ENCODE peak calls at places on chromosome 5, in ten cellular contexts. B is cardiac fibroblast, V is cardiac muscle cell, T is upper lobe of right lung, X is IMR-90, I is colonic mucosa, S is GM23248, O is AG04450, F is AG09309, G is lower lobe of right lung. P is an unnamed sample.

GRCh38 chr5:62333250-62333800 is 27.3 kb downstream of the KIF2A start:
- DNase-seq in V (no peak), X (no peak), F (no peak), B (no peak), I (no peak), O (no peak), S (no peak), T (no peak), G (no peak), P (no peak)

GRCh38 chr5:14665110-14665822 is 748 bp downstream of the OTULIN start:
- DNase-seq in X (no peak), F (no peak), O (no peak), G (peak), V (peak), I (peak), B (no peak), T (peak), S (peak), P (peak)

GRCh38 chr5:38827525-38827924 is 18.3 kb upstream of the OSMR start:
- DNase-seq in X (peak), V (no peak), G (no peak), S (peak), O (no peak), T (no peak), B (peak), I (no peak), F (no peak), P (peak)

GRCh38 chr5:38167562-38167996 is 90.8 kb upstream of the EGFLAM start:
- DNase-seq in F (no peak), I (no peak), T (no peak), V (peak), S (no peak), G (no peak), O (no peak), B (no peak), X (no peak), P (no peak)

GRCh38 chr5:113663879-113664278 is 150.4 kb downstream of the YTHDC2 start:
- DNase-seq in I (peak), S (peak), X (peak), F (no peak), O (peak), G (peak), V (peak), B (peak), T (no peak), P (peak)

GRCh38 chr5:146427619-146427997 is 19.5 kb upstream of the TCERG1 start:
- DNase-seq in I (no peak), T (no peak), O (no peak), V (no peak), X (no peak), G (no peak), B (no peak), S (no peak), F (no peak), P (no peak)

GRCh38 chr5:98483301-98483700 is 290.2 kb upstream of the RGMB start:
- DNase-seq in S (peak), I (no peak), O (peak), F (peak), T (no peak), B (peak), G (no peak), X (peak), V (no peak), P (peak)

GRCh38 chr5:15850536-15850935 is 329.1 kb downstream of the MARCHF11 start:
- DNase-seq in B (no peak), X (no peak), O (no peak), G (no peak), S (no peak), V (no peak), T (no peak), F (no peak), I (no peak), P (no peak)

GRCh38 chr5:82352146-82352791 is 74.1 kb upstream of the RPS23 start:
- DNase-seq in G (no peak), X (peak), V (no peak), F (no peak), B (peak), O (no peak), T (no peak), I (no peak), S (peak), P (peak)

GRCh38 chr5:119930490-119930889 is 301.1 kb downstream of the FAM170A start:
- DNase-seq in V (no peak), T (no peak), F (no peak), I (no peak), B (no peak), X (no peak), G (peak), O (no peak), S (no peak), P (no peak)

GRCh38 chr5:124494540-124495116 is 251.8 kb downstream of the ZNF608 start:
- DNase-seq in V (no peak), S (no peak), I (no peak), O (no peak), B (no peak), T (no peak), F (no peak), G (no peak), X (peak), P (no peak)

GRCh38 chr5:151023047-151023615 is 2.7 kb downstream of the GPX3 start:
- DNase-seq in T (no peak), S (peak), B (peak), O (no peak), F (no peak), X (peak), V (no peak), I (peak), G (peak), P (peak)

GRCh38 chr5:171137768-171138540 is 171.1 kb upstream of the TLX3 start:
- DNase-seq in V (no peak), B (peak), S (peak), T (no peak), F (peak), O (peak), X (peak), I (no peak), G (no peak), P (peak)

GRCh38 chr5:14326035-14326909 is 183.1 kb downstream of the TRIO start:
- DNase-seq in I (no peak), G (no peak), F (no peak), S (no peak), T (no peak), B (peak), O (no peak), V (peak), X (no peak), P (no peak)

GRCh38 chr5:179452356-179453230 is 97.8 kb upstream of the RUFY1 start:
- DNase-seq in O (no peak), G (no peak), V (no peak), X (no peak), S (no peak), I (no peak), B (no peak), F (no peak), T (peak), P (no peak)

GRCh38 chr5:95237324-95237723 is 47.6 kb downstream of the MCTP1 start:
- DNase-seq in O (no peak), T (no peak), X (no peak), I (no peak), G (no peak), B (no peak), F (no peak), S (no peak), V (no peak), P (no peak)

GRCh38 chr5:31122998-31123950 is 70.2 kb upstream of the CDH6 start:
- DNase-seq in G (no peak), O (peak), V (no peak), F (no peak), X (peak), T (no peak), I (no peak), B (no peak), S (peak), P (no peak)

GRCh38 chr5:165805756-165806155 is 2300.3 kb downstream of the MAT2B start:
- DNase-seq in X (no peak), V (peak), I (no peak), S (no peak), O (no peak), T (no peak), G (no peak), B (no peak), F (no peak), P (no peak)

GRCh38 chr5:159855476-159856157 is 60.7 kb upstream of the ADRA1B start:
- DNase-seq in O (no peak), S (peak), I (no peak), T (no peak), X (peak), V (no peak), F (no peak), B (no peak), G (no peak), P (peak)

GRCh38 chr5:38719916-38720315 is 125.9 kb upstream of the OSMR start:
- DNase-seq in G (no peak), O (peak), S (peak), F (peak), V (no peak), B (peak), X (peak), I (no peak), T (no peak), P (peak)

GRCh38 chr5:85990998-85991397 is 626.7 kb upstream of the COX7C start:
- DNase-seq in V (no peak), O (no peak), B (no peak), I (no peak), G (no peak), F (no peak), S (no peak), X (no peak), T (no peak), P (no peak)

GRCh38 chr5:120062515-120062917 is 401.6 kb upstream of the PRR16 start:
- DNase-seq in T (no peak), V (no peak), X (peak), S (peak), B (peak), O (no peak), F (peak), G (no peak), I (no peak), P (peak)

GRCh38 chr5:53782620-53783019 is 222.2 kb downstream of the NDUFS4 start:
- DNase-seq in O (no peak), V (no peak), F (no peak), G (no peak), S (no peak), T (no peak), B (no peak), I (no peak), X (peak), P (no peak)

GRCh38 chr5:68187268-68188055 is 28.1 kb upstream of the PIK3R1 start:
- DNase-seq in B (peak), X (peak), T (peak), O (no peak), V (peak), F (no peak), S (no peak), I (peak), G (no peak), P (no peak)

GRCh38 chr5:150640311-150641005 is at the start of gene SYNPO:
- DNase-seq in V (no peak), S (peak), I (peak), O (peak), T (peak), B (peak), F (peak), X (peak), G (no peak), P (peak)

GRCh38 chr5:88732862-88733261 is 150.1 kb downstream of the MEF2C start:
- DNase-seq in O (no peak), X (no peak), G (no peak), B (no peak), V (no peak), I (no peak), S (no peak), F (no peak), T (no peak), P (no peak)

DNA sequence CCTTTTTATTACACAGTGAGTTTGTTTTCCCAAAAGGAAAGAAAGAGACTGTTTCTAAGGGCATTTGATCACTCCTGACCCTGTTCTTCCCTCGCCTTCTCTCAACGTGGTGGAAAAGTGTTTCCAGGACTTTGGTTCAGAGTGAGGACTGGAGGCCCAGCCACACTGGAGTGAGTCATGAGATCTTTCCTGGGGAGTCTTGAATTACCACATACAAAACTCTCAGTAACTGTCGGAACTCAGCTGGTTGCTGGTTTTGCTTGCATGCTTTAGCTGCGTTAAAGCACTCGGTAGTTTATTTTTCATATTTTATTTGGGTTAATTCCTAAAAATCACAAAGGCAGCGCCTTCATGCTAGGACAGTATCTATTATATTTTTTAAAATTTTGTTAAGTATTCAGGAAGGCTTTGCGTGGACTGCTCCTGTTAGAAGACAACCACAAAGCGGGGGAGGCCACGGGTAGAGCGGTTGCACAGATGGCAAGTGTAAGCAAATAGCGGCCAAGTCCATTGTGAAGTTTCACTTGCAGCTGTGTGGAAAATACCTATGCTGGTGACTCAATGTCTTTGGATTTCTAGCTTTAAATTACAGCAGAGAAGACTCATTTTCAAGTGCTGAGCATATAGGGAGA is 77.7 kb downstream of the ARSB start:
- DNase-seq in X (peak), V (no peak), I (no peak), F (peak), T (no peak), O (peak), G (no peak), S (peak), B (peak), P (peak)
- H3K4me3 ChIP-seq in X (no peak), V (no peak), I (no peak), F (peak), T (no peak), O (no peak), G (peak), S (peak), B (no peak), P (peak)

GRCh38 chr5:153671653-153672346 is 181.3 kb downstream of the GRIA1 start:
- DNase-seq in S (no peak), V (no peak), O (no peak), T (no peak), G (no peak), I (no peak), X (no peak), B (no peak), F (no peak), P (no peak)
- H3K4me3 ChIP-seq in S (no peak), V (no peak), O (no peak), T (no peak), G (no peak), I (no peak), X (no peak), B (no peak), F (no peak), P (no peak)

DNA sequence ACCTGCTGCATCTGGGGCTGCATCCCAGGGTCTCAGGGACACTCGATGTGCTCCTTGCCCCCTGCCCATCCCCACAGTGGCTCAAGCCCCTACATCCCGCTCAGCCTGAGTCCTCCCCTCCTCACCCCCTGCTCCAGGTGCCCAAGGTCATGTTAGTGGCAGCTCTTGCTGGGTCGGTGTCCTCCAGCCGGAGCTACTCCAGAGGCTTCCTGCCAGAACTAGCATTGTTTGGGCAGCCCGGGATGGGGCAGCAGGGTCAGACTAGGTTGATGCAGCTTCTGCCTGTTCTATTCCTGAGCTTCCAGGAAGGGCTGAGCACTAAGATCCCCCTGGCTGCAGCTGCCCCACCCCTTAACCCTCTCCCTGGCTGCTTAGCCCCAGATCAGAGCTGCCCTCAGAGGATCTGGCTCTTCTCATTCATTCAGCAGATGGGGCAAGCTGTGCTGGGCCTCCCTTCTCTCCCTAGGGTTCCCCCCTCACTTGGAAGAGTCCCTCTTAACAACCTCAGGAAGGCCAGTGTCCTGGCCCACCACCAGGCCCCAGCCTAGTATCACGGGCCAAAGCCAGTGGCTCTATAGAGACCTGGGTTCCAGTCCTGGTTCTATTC is 712 bp downstream of the RGS14 start:
- DNase-seq in V (no peak), B (no peak), F (no peak), T (no peak), S (no peak), G (no peak), X (no peak), I (no peak), O (no peak), P (no peak)
- H3K4me3 ChIP-seq in V (no peak), B (no peak), F (no peak), T (peak), S (no peak), G (peak), X (no peak), I (peak), O (no peak), P (no peak)

DNA sequence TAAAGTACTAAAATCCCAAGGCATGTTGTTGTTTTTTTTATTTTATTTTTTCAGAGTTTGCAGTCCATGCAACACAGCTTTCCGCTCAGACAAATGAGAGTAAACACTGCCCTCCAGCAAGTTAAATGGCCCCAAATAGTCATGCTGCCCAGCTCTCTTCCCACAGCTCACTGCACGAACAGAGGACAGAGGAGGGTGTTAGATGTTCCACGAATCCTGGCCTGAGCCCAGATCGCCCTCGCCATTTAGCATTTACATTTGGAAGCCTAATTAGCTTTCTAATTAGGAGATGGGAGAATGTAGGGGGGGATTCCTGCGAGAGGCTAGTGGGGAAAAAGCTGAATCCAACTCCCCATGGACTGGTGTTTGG is 1.9 kb downstream of the NIM1K start:
- DNase-seq in S (peak), X (no peak), T (no peak), B (no peak), I (no peak), G (no peak), F (no peak), O (no peak), V (no peak), P (no peak)
- H3K4me3 ChIP-seq in S (peak), X (no peak), T (peak), B (no peak), I (no peak), G (peak), F (peak), O (peak), V (no peak), P (peak)

DNA sequence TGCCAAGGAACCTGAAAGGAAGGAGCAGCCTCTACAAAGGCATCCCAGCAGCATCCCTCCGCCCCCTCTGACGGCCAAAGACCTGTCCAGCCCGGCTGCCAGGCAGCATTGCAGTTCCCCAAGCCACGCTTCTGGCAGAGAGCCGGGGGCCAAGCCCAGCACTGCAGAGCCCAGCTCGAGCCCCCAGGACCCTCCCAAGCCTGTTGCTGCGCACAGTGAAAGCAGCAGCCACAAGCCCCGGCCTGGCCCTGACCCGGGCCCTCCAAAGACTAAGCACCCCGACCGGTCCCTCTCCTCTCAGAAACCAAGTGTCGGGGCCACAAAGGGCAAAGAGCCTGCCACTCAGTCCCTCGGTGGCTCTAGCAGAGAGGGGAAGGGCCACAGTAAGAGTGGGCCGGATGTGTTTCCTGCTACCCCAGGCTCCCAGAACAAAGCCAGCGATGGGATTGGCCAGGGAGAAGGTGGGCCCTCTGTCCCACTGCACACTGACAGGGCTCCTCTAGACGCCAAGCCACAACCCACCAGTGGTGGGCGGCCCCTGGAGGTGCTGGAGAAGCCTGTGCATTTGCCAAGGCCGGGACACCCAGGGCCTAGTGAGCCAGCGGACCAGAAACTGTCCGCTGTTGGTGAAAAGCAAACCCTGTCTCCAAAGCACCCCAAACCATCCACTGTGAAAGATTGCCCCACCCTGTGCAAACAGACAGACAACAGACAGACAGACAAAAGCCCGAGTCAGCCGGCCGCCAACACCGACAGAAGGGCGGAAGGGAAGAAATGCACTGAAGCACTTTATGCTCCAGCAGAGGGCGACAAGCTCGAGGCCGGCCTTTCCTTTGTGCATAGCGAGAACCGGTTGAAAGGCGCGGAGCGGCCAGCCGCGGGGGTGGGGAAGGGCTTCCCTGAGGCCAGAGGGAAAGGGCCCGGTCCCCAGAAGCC is 30.8 kb downstream of the CD180 start:
- DNase-seq in O (peak), S (peak), F (peak), I (peak), X (peak), B (peak), V (peak), G (peak), T (peak), P (peak)
- H3K4me3 ChIP-seq in O (no peak), S (peak), F (no peak), I (peak), X (no peak), B (no peak), V (no peak), G (peak), T (peak), P (no peak)

DNA sequence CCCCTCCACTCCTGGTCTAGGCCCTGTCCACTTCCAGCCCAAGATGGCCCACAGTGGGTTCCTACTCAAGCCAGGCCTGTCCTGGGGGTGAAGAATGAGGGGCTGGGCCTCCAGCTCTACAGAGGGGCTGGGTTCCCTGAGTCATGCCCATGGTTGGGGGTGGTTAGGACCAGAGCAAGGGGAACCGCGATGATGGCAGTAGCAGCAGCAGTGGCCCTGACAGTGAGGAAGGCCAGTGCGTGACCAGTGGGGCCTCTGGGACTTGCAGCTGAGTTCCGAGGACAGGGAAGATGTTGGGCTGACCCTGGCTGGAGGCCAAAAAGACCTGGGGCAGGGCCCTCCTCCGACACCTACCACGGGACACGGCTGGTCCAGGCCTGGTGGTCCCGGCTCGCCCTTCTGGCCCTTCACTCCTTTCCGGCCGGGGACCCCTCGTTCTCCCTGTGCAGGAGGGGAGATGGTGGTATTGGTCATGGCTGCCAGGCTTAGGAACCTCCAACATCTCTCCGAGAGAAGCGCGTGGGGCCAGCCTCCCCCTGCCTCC is 9.2 kb upstream of the PHYKPL start:
- DNase-seq in S (no peak), X (no peak), T (no peak), B (no peak), F (no peak), G (peak), V (no peak), I (no peak), O (no peak), P (no peak)
- H3K4me3 ChIP-seq in S (no peak), X (no peak), T (no peak), B (no peak), F (no peak), G (no peak), V (no peak), I (no peak), O (no peak), P (no peak)